ENCODE peak calls at places on chromosome 1, in four cellular contexts. One of them, this sample, is unnamed.
A peak's percentile ranks its signal among the peaks of the same experiment; 100 is the strongest.

GRCh38 chr1:76266762-76267161 is 192.2 kb downstream of the ST6GALNAC3 start:
- DNase-seq in brain pericyte: no peak
- DNase-seq in GM13977: no peak
- DNase-seq in activated naive CD4-positive, alpha-beta T cell treated with Interleukin-2 at 50 U/mL for 16 hours: no peak
- DNase-seq in this sample: no peak

GRCh38 chr1:227896710-227897655 is 50.7 kb downstream of the WNT9A start:
- DNase-seq in brain pericyte: no peak
- DNase-seq in GM13977: no peak
- DNase-seq in activated naive CD4-positive, alpha-beta T cell treated with Interleukin-2 at 50 U/mL for 16 hours: peak; percentile 1
- DNase-seq in this sample: peak; percentile 0

GRCh38 chr1:91897016-91897415 is 11.1 kb upstream of the TGFBR3 start:
- DNase-seq in brain pericyte: no peak
- DNase-seq in GM13977: no peak
- DNase-seq in activated naive CD4-positive, alpha-beta T cell treated with Interleukin-2 at 50 U/mL for 16 hours: no peak
- DNase-seq in this sample: no peak

GRCh38 chr1:174262747-174263241 is 103.5 kb downstream of the RABGAP1L start:
- DNase-seq in brain pericyte: peak; percentile 33
- DNase-seq in GM13977: peak; percentile 47
- DNase-seq in activated naive CD4-positive, alpha-beta T cell treated with Interleukin-2 at 50 U/mL for 16 hours: no peak
- DNase-seq in this sample: no peak

GRCh38 chr1:5815716-5816115 is 176.5 kb downstream of the NPHP4 start:
- DNase-seq in brain pericyte: no peak
- DNase-seq in GM13977: no peak
- DNase-seq in activated naive CD4-positive, alpha-beta T cell treated with Interleukin-2 at 50 U/mL for 16 hours: no peak
- DNase-seq in this sample: no peak

GRCh38 chr1:2606806-2607680 is 20.5 kb downstream of the PRXL2B start:
- DNase-seq in brain pericyte: no peak
- DNase-seq in GM13977: no peak
- DNase-seq in activated naive CD4-positive, alpha-beta T cell treated with Interleukin-2 at 50 U/mL for 16 hours: no peak
- DNase-seq in this sample: no peak

GRCh38 chr1:226625326-226625725 is 76.8 kb downstream of the STUM start:
- DNase-seq in brain pericyte: no peak
- DNase-seq in GM13977: no peak
- DNase-seq in activated naive CD4-positive, alpha-beta T cell treated with Interleukin-2 at 50 U/mL for 16 hours: no peak
- DNase-seq in this sample: no peak

GRCh38 chr1:62687421-62687902 is 724 bp downstream of the DOCK7 start:
- DNase-seq in brain pericyte: no peak
- DNase-seq in GM13977: peak; percentile 53
- DNase-seq in activated naive CD4-positive, alpha-beta T cell treated with Interleukin-2 at 50 U/mL for 16 hours: peak; percentile 18
- DNase-seq in this sample: no peak

GRCh38 chr1:4603317-4604110 is 50.9 kb upstream of the AJAP1 start:
- DNase-seq in brain pericyte: no peak
- DNase-seq in GM13977: no peak
- DNase-seq in activated naive CD4-positive, alpha-beta T cell treated with Interleukin-2 at 50 U/mL for 16 hours: no peak
- DNase-seq in this sample: no peak

GRCh38 chr1:220879090-220879508 is at the start of gene HLX:
- DNase-seq in brain pericyte: no peak
- DNase-seq in GM13977: peak; percentile 88
- DNase-seq in activated naive CD4-positive, alpha-beta T cell treated with Interleukin-2 at 50 U/mL for 16 hours: peak; percentile 13
- DNase-seq in this sample: peak; percentile 38

GRCh38 chr1:169117599-169117998 is 11.1 kb downstream of the ATP1B1 start:
- DNase-seq in brain pericyte: no peak
- DNase-seq in GM13977: no peak
- DNase-seq in activated naive CD4-positive, alpha-beta T cell treated with Interleukin-2 at 50 U/mL for 16 hours: no peak
- DNase-seq in this sample: no peak

GRCh38 chr1:42173961-42174715 is 9.6 kb upstream of the GUCA2A start:
- DNase-seq in brain pericyte: no peak
- DNase-seq in GM13977: no peak
- DNase-seq in activated naive CD4-positive, alpha-beta T cell treated with Interleukin-2 at 50 U/mL for 16 hours: no peak
- DNase-seq in this sample: no peak

GRCh38 chr1:39620659-39621165 is 18.7 kb downstream of the HEYL start:
- DNase-seq in brain pericyte: no peak
- DNase-seq in GM13977: no peak
- DNase-seq in activated naive CD4-positive, alpha-beta T cell treated with Interleukin-2 at 50 U/mL for 16 hours: no peak
- DNase-seq in this sample: no peak

GRCh38 chr1:1788646-1789431 is 10.6 kb upstream of the NADK start:
- DNase-seq in brain pericyte: no peak
- DNase-seq in GM13977: no peak
- DNase-seq in activated naive CD4-positive, alpha-beta T cell treated with Interleukin-2 at 50 U/mL for 16 hours: no peak
- DNase-seq in this sample: no peak

GRCh38 chr1:65792671-65793358 is at the start of gene PDE4B:
- DNase-seq in brain pericyte: no peak
- DNase-seq in GM13977: no peak
- DNase-seq in activated naive CD4-positive, alpha-beta T cell treated with Interleukin-2 at 50 U/mL for 16 hours: no peak
- DNase-seq in this sample: no peak

GRCh38 chr1:78254517-78254916 is 208.8 kb downstream of the GIPC2 start:
- DNase-seq in brain pericyte: no peak
- DNase-seq in GM13977: no peak
- DNase-seq in activated naive CD4-positive, alpha-beta T cell treated with Interleukin-2 at 50 U/mL for 16 hours: no peak
- DNase-seq in this sample: no peak

GRCh38 chr1:26537951-26538352 is 8.4 kb downstream of the RPS6KA1 start:
- DNase-seq in brain pericyte: no peak
- DNase-seq in GM13977: peak; percentile 64
- DNase-seq in activated naive CD4-positive, alpha-beta T cell treated with Interleukin-2 at 50 U/mL for 16 hours: no peak
- DNase-seq in this sample: no peak

GRCh38 chr1:88549536-88549935 is 134.5 kb upstream of the PKN2 start:
- DNase-seq in brain pericyte: no peak
- DNase-seq in GM13977: no peak
- DNase-seq in activated naive CD4-positive, alpha-beta T cell treated with Interleukin-2 at 50 U/mL for 16 hours: no peak
- DNase-seq in this sample: no peak

GRCh38 chr1:177800386-177801058 is 169.3 kb downstream of the SEC16B start:
- DNase-seq in brain pericyte: no peak
- DNase-seq in GM13977: no peak
- DNase-seq in activated naive CD4-positive, alpha-beta T cell treated with Interleukin-2 at 50 U/mL for 16 hours: no peak
- DNase-seq in this sample: no peak

GRCh38 chr1:111920221-111921024 is 69.0 kb downstream of the KCND3 start:
- DNase-seq in brain pericyte: no peak
- DNase-seq in GM13977: no peak
- DNase-seq in activated naive CD4-positive, alpha-beta T cell treated with Interleukin-2 at 50 U/mL for 16 hours: no peak
- DNase-seq in this sample: no peak

GRCh38 chr1:26094076-26094669 is 17.5 kb upstream of the PDIK1L start:
- DNase-seq in brain pericyte: no peak
- DNase-seq in GM13977: no peak
- DNase-seq in activated naive CD4-positive, alpha-beta T cell treated with Interleukin-2 at 50 U/mL for 16 hours: no peak
- DNase-seq in this sample: no peak

GRCh38 chr1:2195785-2196184 is 1.2 kb upstream of the FAAP20 start:
- DNase-seq in brain pericyte: no peak
- DNase-seq in GM13977: no peak
- DNase-seq in activated naive CD4-positive, alpha-beta T cell treated with Interleukin-2 at 50 U/mL for 16 hours: no peak
- DNase-seq in this sample: no peak

GRCh38 chr1:147890177-147890790 is 12.3 kb upstream of the GJA8 start:
- DNase-seq in brain pericyte: no peak
- DNase-seq in GM13977: peak; percentile 53
- DNase-seq in activated naive CD4-positive, alpha-beta T cell treated with Interleukin-2 at 50 U/mL for 16 hours: peak; percentile 65
- DNase-seq in this sample: peak; percentile 59

This sample was measured in activated naive CD8-positive, alpha-beta T cell treated with anti-CD3 and anti-CD28 coated beads for 36 hours.